ENCODE peak calls at places on chromosome 7, in six cellular contexts. One of them, this sample, is unnamed.

GRCh38 chr7:36747251-36747968 is 23.1 kb upstream of the AOAH start:
- DNase-seq in SK-N-MC: no peak
- DNase-seq in SJSA1: no peak
- DNase-seq in colonic mucosa: no peak
- DNase-seq in kidney epithelial cell: peak; percentile 90
- DNase-seq in ascending aorta: no peak
- DNase-seq in this sample: no peak

GRCh38 chr7:36946401-36946739 is 222.1 kb upstream of the AOAH start:
- DNase-seq in SK-N-MC: no peak
- DNase-seq in SJSA1: no peak
- DNase-seq in colonic mucosa: no peak
- DNase-seq in kidney epithelial cell: no peak
- DNase-seq in ascending aorta: no peak
- DNase-seq in this sample: no peak

GRCh38 chr7:158587425-158588084 is at the start of gene PTPRN2:
- DNase-seq in SK-N-MC: no peak
- DNase-seq in SJSA1: no peak
- DNase-seq in colonic mucosa: peak; percentile 71
- DNase-seq in kidney epithelial cell: no peak
- DNase-seq in ascending aorta: no peak
- DNase-seq in this sample: peak; percentile 72

GRCh38 chr7:904847-905246 is 28.5 kb downstream of the GET4 start:
- DNase-seq in SK-N-MC: no peak
- DNase-seq in SJSA1: peak; percentile 65
- DNase-seq in colonic mucosa: no peak
- DNase-seq in kidney epithelial cell: no peak
- DNase-seq in ascending aorta: no peak
- DNase-seq in this sample: no peak

GRCh38 chr7:118845787-118846186 is 621.3 kb downstream of the ANKRD7 start:
- DNase-seq in SK-N-MC: no peak
- DNase-seq in SJSA1: no peak
- DNase-seq in colonic mucosa: no peak
- DNase-seq in kidney epithelial cell: no peak
- DNase-seq in ascending aorta: no peak
- DNase-seq in this sample: no peak

GRCh38 chr7:149624006-149624405 is 126.4 kb upstream of the ZNF746 start:
- DNase-seq in SK-N-MC: no peak
- DNase-seq in SJSA1: no peak
- DNase-seq in colonic mucosa: peak; percentile 43
- DNase-seq in kidney epithelial cell: no peak
- DNase-seq in ascending aorta: peak; percentile 64
- DNase-seq in this sample: peak; percentile 39

GRCh38 chr7:148700693-148701092 is 2.0 kb downstream of the CUL1 start:
- DNase-seq in SK-N-MC: no peak
- DNase-seq in SJSA1: peak; percentile 45
- DNase-seq in colonic mucosa: peak; percentile 43
- DNase-seq in kidney epithelial cell: no peak
- DNase-seq in ascending aorta: no peak
- DNase-seq in this sample: peak; percentile 20

GRCh38 chr7:12422449-12423320 is 19.0 kb upstream of the VWDE start:
- DNase-seq in SK-N-MC: no peak
- DNase-seq in SJSA1: no peak
- DNase-seq in colonic mucosa: no peak
- DNase-seq in kidney epithelial cell: no peak
- DNase-seq in ascending aorta: no peak
- DNase-seq in this sample: no peak

GRCh38 chr7:96719164-96719563 is 9.5 kb upstream of the SEM1 start:
- DNase-seq in SK-N-MC: no peak
- DNase-seq in SJSA1: no peak
- DNase-seq in colonic mucosa: no peak
- DNase-seq in kidney epithelial cell: no peak
- DNase-seq in ascending aorta: no peak
- DNase-seq in this sample: no peak

GRCh38 chr7:137000621-137001020 is 132.2 kb downstream of the CHRM2 start:
- DNase-seq in SK-N-MC: no peak
- DNase-seq in SJSA1: no peak
- DNase-seq in colonic mucosa: no peak
- DNase-seq in kidney epithelial cell: no peak
- DNase-seq in ascending aorta: no peak
- DNase-seq in this sample: no peak

GRCh38 chr7:47944536-47945260 is 3.6 kb downstream of the PKD1L1 start:
- DNase-seq in SK-N-MC: no peak
- DNase-seq in SJSA1: no peak
- DNase-seq in colonic mucosa: no peak
- DNase-seq in kidney epithelial cell: no peak
- DNase-seq in ascending aorta: peak; percentile 58
- DNase-seq in this sample: no peak

GRCh38 chr7:74373536-74373935 is 80.2 kb upstream of the GTF2IRD1 start:
- DNase-seq in SK-N-MC: no peak
- DNase-seq in SJSA1: no peak
- DNase-seq in colonic mucosa: no peak
- DNase-seq in kidney epithelial cell: no peak
- DNase-seq in ascending aorta: no peak
- DNase-seq in this sample: no peak

GRCh38 chr7:75924884-75925283 is 9.9 kb downstream of the POR start:
- DNase-seq in SK-N-MC: no peak
- DNase-seq in SJSA1: no peak
- DNase-seq in colonic mucosa: no peak
- DNase-seq in kidney epithelial cell: no peak
- DNase-seq in ascending aorta: no peak
- DNase-seq in this sample: no peak

GRCh38 chr7:100509213-100509612 is 25.5 kb downstream of the NYAP1 start:
- DNase-seq in SK-N-MC: no peak
- DNase-seq in SJSA1: peak; percentile 86
- DNase-seq in colonic mucosa: no peak
- DNase-seq in kidney epithelial cell: peak; percentile 7
- DNase-seq in ascending aorta: no peak
- DNase-seq in this sample: no peak

GRCh38 chr7:134289423-134289822 is 27.3 kb downstream of the SLC35B4 start:
- DNase-seq in SK-N-MC: no peak
- DNase-seq in SJSA1: no peak
- DNase-seq in colonic mucosa: no peak
- DNase-seq in kidney epithelial cell: no peak
- DNase-seq in ascending aorta: no peak
- DNase-seq in this sample: no peak

GRCh38 chr7:100132126-100132525 is 5.4 kb downstream of the MBLAC1 start:
- DNase-seq in SK-N-MC: no peak
- DNase-seq in SJSA1: no peak
- DNase-seq in colonic mucosa: no peak
- DNase-seq in kidney epithelial cell: no peak
- DNase-seq in ascending aorta: no peak
- DNase-seq in this sample: no peak

GRCh38 chr7:14380881-14381280 is 391.4 kb upstream of the ETV1 start:
- DNase-seq in SK-N-MC: no peak
- DNase-seq in SJSA1: no peak
- DNase-seq in colonic mucosa: no peak
- DNase-seq in kidney epithelial cell: no peak
- DNase-seq in ascending aorta: no peak
- DNase-seq in this sample: no peak

GRCh38 chr7:41696323-41696916 is 6.5 kb downstream of the INHBA start:
- DNase-seq in SK-N-MC: peak; percentile 42
- DNase-seq in SJSA1: peak; percentile 96
- DNase-seq in colonic mucosa: peak; percentile 77
- DNase-seq in kidney epithelial cell: peak; percentile 57
- DNase-seq in ascending aorta: peak; percentile 91
- DNase-seq in this sample: peak; percentile 70

GRCh38 chr7:100464210-100464660 is at the start of gene SPACDR:
- DNase-seq in SK-N-MC: no peak
- DNase-seq in SJSA1: no peak
- DNase-seq in colonic mucosa: no peak
- DNase-seq in kidney epithelial cell: no peak
- DNase-seq in ascending aorta: no peak
- DNase-seq in this sample: no peak

GRCh38 chr7:83365746-83366145 is 203.1 kb upstream of the PCLO start:
- DNase-seq in SK-N-MC: no peak
- DNase-seq in SJSA1: no peak
- DNase-seq in colonic mucosa: no peak
- DNase-seq in kidney epithelial cell: no peak
- DNase-seq in ascending aorta: no peak
- DNase-seq in this sample: no peak

DNA sequence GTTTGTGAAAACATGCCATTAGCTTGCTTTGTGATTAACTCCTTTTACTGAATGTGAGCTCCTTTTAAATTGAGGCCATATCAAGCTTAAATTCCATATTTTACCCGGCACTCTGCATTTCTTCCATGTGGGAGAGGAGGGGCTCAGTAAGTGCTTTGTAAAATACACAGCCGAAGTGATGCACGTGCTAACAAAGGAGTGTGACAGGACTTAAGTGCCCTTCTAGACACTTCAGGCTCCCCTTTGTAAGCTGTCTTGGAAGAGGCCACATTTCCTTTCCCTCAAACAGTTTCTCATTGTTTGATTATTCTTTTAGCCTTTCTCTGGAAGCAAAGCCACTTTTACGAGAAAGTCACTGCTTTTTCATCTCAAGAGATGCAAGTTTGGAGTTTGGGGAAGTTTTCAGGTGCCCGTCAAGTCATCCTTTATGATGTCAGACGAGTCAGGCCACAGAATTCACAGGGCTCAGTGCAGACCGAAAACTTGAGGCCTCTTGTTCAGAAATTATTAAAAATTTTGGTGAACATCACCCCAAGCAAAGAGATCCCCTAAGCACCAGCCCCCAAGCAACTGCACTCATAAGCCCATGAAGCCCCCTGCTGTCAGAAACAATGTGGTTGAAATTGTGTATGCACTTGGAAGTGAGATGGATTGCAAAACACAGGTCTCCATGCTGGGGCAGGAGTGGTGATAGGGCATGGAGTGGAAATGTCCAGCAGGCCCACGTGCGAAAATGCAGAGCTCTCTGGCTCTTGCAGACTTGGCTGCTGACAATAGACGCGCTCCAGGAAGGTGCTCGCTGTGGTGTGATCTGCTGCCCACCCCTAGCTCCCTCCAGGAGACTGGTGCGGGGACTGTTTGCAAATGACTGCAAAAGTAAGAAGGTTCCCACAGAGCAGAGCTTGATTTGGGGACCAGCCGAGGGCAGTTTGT is 11.5 kb downstream of the IKZF1 start:
- DNase-seq in SK-N-MC: no peak
- DNase-seq in SJSA1: no peak
- DNase-seq in colonic mucosa: no peak
- DNase-seq in kidney epithelial cell: no peak
- DNase-seq in ascending aorta: no peak
- DNase-seq in this sample: no peak
- H3K4me3 ChIP-seq in SK-N-MC: no peak overlapping the region
- H3K4me3 ChIP-seq in SJSA1: no peak overlapping the region
- H3K4me3 ChIP-seq in colonic mucosa: no peak overlapping the region
- H3K4me3 ChIP-seq in kidney epithelial cell: no peak overlapping the region
- H3K4me3 ChIP-seq in ascending aorta: no peak overlapping the region
- H3K4me3 ChIP-seq in this sample: no peak overlapping the region

DNA sequence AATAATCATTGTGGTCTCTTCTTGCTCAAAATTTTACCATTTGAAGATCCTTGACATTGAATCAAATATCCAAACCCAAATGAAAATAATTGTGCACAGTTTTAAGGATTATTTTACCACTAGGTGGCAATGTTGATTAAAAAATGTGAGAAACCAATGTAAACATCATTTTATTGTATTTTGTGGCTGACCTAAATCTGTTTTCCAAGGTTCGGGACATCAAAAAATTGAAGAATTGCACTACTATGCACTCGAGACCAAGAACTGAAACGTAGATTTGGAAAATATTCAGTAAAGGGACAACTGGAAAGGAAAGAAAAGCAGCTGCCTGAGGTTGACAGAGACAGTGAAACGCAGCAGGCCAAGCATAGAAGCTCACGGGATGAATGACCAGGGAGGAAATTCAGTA is 259.3 kb downstream of the SNX13 start:
- DNase-seq in SK-N-MC: peak; percentile 34
- DNase-seq in SJSA1: peak; percentile 47
- DNase-seq in colonic mucosa: no peak
- DNase-seq in kidney epithelial cell: no peak
- DNase-seq in ascending aorta: no peak
- DNase-seq in this sample: no peak
- H3K4me3 ChIP-seq in SK-N-MC: no peak overlapping the region
- H3K4me3 ChIP-seq in SJSA1: no peak overlapping the region
- H3K4me3 ChIP-seq in colonic mucosa: no peak overlapping the region
- H3K4me3 ChIP-seq in kidney epithelial cell: no peak overlapping the region
- H3K4me3 ChIP-seq in ascending aorta: no peak overlapping the region
- H3K4me3 ChIP-seq in this sample: no peak overlapping the region

GRCh38 chr7:114087674-114088539 is 169.1 kb upstream of the PPP1R3A start:
- DNase-seq in SK-N-MC: no peak
- DNase-seq in SJSA1: no peak
- DNase-seq in colonic mucosa: peak; percentile 55
- DNase-seq in kidney epithelial cell: no peak
- DNase-seq in ascending aorta: no peak
- DNase-seq in this sample: peak; percentile 21
- H3K4me3 ChIP-seq in SK-N-MC: peak overlapping the region; percentile 97
- H3K4me3 ChIP-seq in SJSA1: no peak overlapping the region
- H3K4me3 ChIP-seq in colonic mucosa: peak overlapping the region; percentile 56
- H3K4me3 ChIP-seq in kidney epithelial cell: peak overlapping the region; percentile 54
- H3K4me3 ChIP-seq in ascending aorta: peak overlapping the region; percentile 89
- H3K4me3 ChIP-seq in this sample: peak overlapping the region; percentile 65

GRCh38 chr7:103990991-103991390 is 1.5 kb upstream of the RELN start:
- DNase-seq in SK-N-MC: no peak
- DNase-seq in SJSA1: no peak
- DNase-seq in colonic mucosa: no peak
- DNase-seq in kidney epithelial cell: no peak
- DNase-seq in ascending aorta: no peak
- DNase-seq in this sample: no peak
- H3K4me3 ChIP-seq in SK-N-MC: no peak overlapping the region
- H3K4me3 ChIP-seq in SJSA1: no peak overlapping the region
- H3K4me3 ChIP-seq in colonic mucosa: no peak overlapping the region
- H3K4me3 ChIP-seq in kidney epithelial cell: no peak overlapping the region
- H3K4me3 ChIP-seq in ascending aorta: no peak overlapping the region
- H3K4me3 ChIP-seq in this sample: no peak overlapping the region

DNA sequence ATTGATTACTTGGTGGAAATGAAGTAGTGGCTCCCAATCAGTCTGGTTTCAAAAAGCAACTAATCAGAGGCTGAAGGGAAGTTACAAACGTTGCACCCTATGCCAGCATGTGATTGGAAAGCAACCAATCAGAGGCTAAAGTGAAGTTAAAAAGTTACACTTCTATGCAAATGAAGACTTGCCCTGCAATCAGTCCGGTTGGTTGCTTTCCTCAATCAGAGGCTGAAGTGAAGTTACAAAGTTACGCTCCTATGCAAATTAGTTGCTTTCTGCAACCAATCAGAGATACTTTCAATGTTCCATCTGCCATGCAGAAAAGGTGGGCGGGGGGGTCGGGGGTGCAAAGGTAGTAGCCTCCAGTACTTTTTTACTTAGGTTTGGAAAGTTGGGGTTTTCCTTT is 1077.1 kb downstream of the TYW1 start:
- DNase-seq in SK-N-MC: no peak
- DNase-seq in SJSA1: no peak
- DNase-seq in colonic mucosa: no peak
- DNase-seq in kidney epithelial cell: no peak
- DNase-seq in ascending aorta: no peak
- DNase-seq in this sample: no peak
- H3K4me3 ChIP-seq in SK-N-MC: no peak overlapping the region
- H3K4me3 ChIP-seq in SJSA1: no peak overlapping the region
- H3K4me3 ChIP-seq in colonic mucosa: no peak overlapping the region
- H3K4me3 ChIP-seq in kidney epithelial cell: no peak overlapping the region
- H3K4me3 ChIP-seq in ascending aorta: no peak overlapping the region
- H3K4me3 ChIP-seq in this sample: no peak overlapping the region

DNA sequence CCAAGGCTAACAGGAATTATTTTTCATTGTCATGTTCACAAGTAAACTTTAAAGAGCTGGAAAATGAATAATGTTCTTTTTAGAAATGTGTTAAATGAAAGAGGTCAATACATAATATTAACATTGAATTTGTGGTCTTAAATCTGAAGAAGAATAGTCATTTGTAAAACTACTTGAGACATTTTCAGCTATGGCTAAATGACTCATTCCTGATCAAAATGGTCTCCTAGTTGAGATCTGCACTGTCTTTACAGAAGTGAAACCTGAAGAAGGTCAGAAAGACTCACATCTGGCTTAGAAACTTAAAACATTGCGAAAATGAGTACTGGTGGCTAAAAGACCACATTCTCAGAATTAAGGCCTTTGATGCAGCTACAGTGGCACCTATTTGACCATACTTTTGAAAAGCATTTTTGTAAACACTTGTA is 5.9 kb downstream of the PIK3CG start:
- DNase-seq in SK-N-MC: no peak
- DNase-seq in SJSA1: no peak
- DNase-seq in colonic mucosa: no peak
- DNase-seq in kidney epithelial cell: no peak
- DNase-seq in ascending aorta: no peak
- DNase-seq in this sample: no peak
- H3K4me3 ChIP-seq in SK-N-MC: no peak overlapping the region
- H3K4me3 ChIP-seq in SJSA1: no peak overlapping the region
- H3K4me3 ChIP-seq in colonic mucosa: no peak overlapping the region
- H3K4me3 ChIP-seq in kidney epithelial cell: no peak overlapping the region
- H3K4me3 ChIP-seq in ascending aorta: no peak overlapping the region
- H3K4me3 ChIP-seq in this sample: no peak overlapping the region

This sample was measured in transverse colon.